ENCODE peak calls at places on chromosomes 7 and 10, in seven cellular contexts. E is SK-N-SH; P is Panc1; G is CD8-positive, alpha-beta T cell; Y is breast epithelium; D is stomach; Z is fibroblast of lung. K is an unnamed sample.

GRCh38 chr10:48444861-48445841 is 138.7 kb downstream of the MAPK8 start:
- DNase-seq in P (no peak), G (peak), E (peak), Z (no peak), D (peak), Y (no peak), K (no peak)

GRCh38 chr7:139936760-139937310 is 107.8 kb downstream of the TBXAS1 start:
- DNase-seq in G (no peak), P (no peak), Y (no peak), Z (peak), E (no peak), D (no peak), K (no peak)

GRCh38 chr10:13382759-13383753 is 35.0 kb upstream of the SEPHS1 start:
- DNase-seq in G (no peak), D (peak), P (no peak), Z (peak), E (no peak), Y (peak), K (no peak)

GRCh38 chr10:77513783-77514331 is 123.8 kb downstream of the KCNMA1 start:
- DNase-seq in G (no peak), Y (no peak), P (peak), Z (peak), D (peak), E (peak), K (peak)

GRCh38 chr10:132376394-132376851 is 20.6 kb upstream of the PWWP2B start:
- DNase-seq in Z (no peak), D (no peak), P (no peak), E (no peak), Y (peak), G (no peak), K (no peak)

GRCh38 chr7:44308741-44309270 is 16.6 kb downstream of the CAMK2B start:
- DNase-seq in Y (peak), P (no peak), E (peak), Z (no peak), G (peak), D (peak), K (no peak)

GRCh38 chr10:50431118-50431517 is 179.8 kb upstream of the ASAH2 start:
- DNase-seq in P (no peak), G (no peak), D (no peak), Y (no peak), Z (peak), E (no peak), K (no peak)

GRCh38 chr10:46514431-46514861 is 42.0 kb downstream of the GPRIN2 start:
- DNase-seq in E (no peak), P (no peak), Z (no peak), D (no peak), G (peak), Y (peak), K (no peak)

GRCh38 chr10:102649770-102650654 is 5.7 kb downstream of the TRIM8 start:
- DNase-seq in P (no peak), D (no peak), E (peak), Y (no peak), G (no peak), Z (no peak), K (no peak)

GRCh38 chr10:60114765-60115586 is 208.6 kb upstream of the CCDC6 start:
- DNase-seq in P (no peak), Y (no peak), E (peak), G (no peak), Z (peak), D (no peak), K (no peak)

DNA sequence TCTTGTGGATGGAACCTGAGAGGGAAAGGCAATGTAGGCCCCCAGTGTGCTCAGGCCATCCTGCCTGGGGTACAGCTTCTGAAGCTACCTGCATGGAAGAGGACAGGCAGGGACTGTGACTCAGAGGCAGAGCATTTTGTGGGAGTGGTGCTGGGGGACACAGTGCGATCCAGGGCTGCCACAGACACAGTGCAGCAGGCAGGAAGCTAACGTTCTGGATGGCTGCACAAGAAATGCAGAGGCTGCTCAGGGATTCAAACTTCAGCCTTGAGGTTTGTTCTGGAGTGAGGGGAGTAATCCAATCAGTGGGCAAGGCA is 648.0 kb upstream of the IGFBP3 start:
- DNase-seq in D (no peak), Y (no peak), P (no peak), Z (peak), G (no peak), E (peak), K (no peak)
- H3K27ac ChIP-seq in D (no peak), Y (peak), P (no peak), Z (no peak), G (no peak), E (no peak), K (no peak)

GRCh38 chr10:11016959-11017574 is 605 bp upstream of the CELF2 start:
- DNase-seq in Y (no peak), D (no peak), G (no peak), Z (no peak), E (no peak), P (no peak), K (no peak)

GRCh38 chr10:11014671-11015141 is 3.0 kb upstream of the CELF2 start:
- DNase-seq in G (no peak), P (no peak), Z (no peak), Y (no peak), E (no peak), D (no peak), K (no peak)

GRCh38 chr10:11012880-11013279 is 4.8 kb upstream of the CELF2 start:
- DNase-seq in E (no peak), P (no peak), G (no peak), Z (no peak), Y (no peak), D (no peak), K (no peak)

GRCh38 chr10:11017575-11018425 is at the start of gene CELF2:
- DNase-seq in D (peak), G (peak), P (no peak), Y (no peak), E (peak), Z (peak), K (peak)

GRCh38 chr10:11015371-11015934 is 2.2 kb upstream of the CELF2 start:
- DNase-seq in Z (no peak), E (no peak), D (no peak), G (no peak), Y (no peak), P (no peak), K (no peak)
- H3K4me3 ChIP-seq in Z (no peak), E (no peak), D (no peak), G (no peak), Y (no peak), P (no peak), K (no peak)

GRCh38 chr7:112554591-112554990 is 73.8 kb downstream of the LSMEM1 start:
- DNase-seq in D (no peak), E (no peak), P (no peak), Z (no peak), Y (no peak), G (no peak), K (no peak)
- TF ChIP-seq CTCF in D (no peak), E (peak), P (peak), Z (no peak), Y (no peak), G (no peak), K (no peak)

GRCh38 chr7:78253850-78254249 is 455.3 kb downstream of the PHTF2 start:
- DNase-seq in Z (no peak), D (no peak), G (no peak), Y (no peak), E (no peak), P (no peak), K (no peak)

GRCh38 chr7:78248867-78249266 is 450.3 kb downstream of the PHTF2 start:
- DNase-seq in E (no peak), Z (no peak), P (no peak), Y (no peak), G (no peak), D (no peak), K (no peak)

GRCh38 chr7:78254397-78255055 is 456.0 kb downstream of the PHTF2 start:
- DNase-seq in Y (no peak), G (no peak), P (no peak), D (no peak), E (no peak), Z (no peak), K (no peak)
- H3K27ac ChIP-seq in Y (no peak), G (no peak), P (no peak), D (no peak), E (no peak), Z (no peak), K (no peak)